ENCODE peak calls at places on chromosomes 12 and 14, in eight cellular contexts. N, K, Z, V, Q, O, J and W are unnamed samples.

GRCh38 chr12:12449533-12450025 is 92.7 kb downstream of the BORCS5 start:
- DNase-seq in Z (no peak), J (no peak), O (no peak), N (no peak), K (no peak), V (no peak), Q (no peak), W (no peak)

GRCh38 chr12:15842106-15842505 is 40.1 kb upstream of the STRAP start:
- DNase-seq in Z (no peak), V (no peak), J (no peak), K (no peak), Q (no peak), O (no peak), N (no peak), W (no peak)

GRCh38 chr12:42750356-42750755 is 160.8 kb upstream of the PRICKLE1 start:
- DNase-seq in V (no peak), Z (no peak), N (no peak), J (no peak), Q (no peak), K (no peak), O (no peak), W (no peak)

GRCh38 chr14:21039059-21039422 is 3.1 kb upstream of the RNASE7 start:
- DNase-seq in V (no peak), Z (no peak), O (peak; percentile 75), N (peak; percentile 91), Q (peak; percentile 54), K (no peak), J (peak; percentile 14), W (no peak)

GRCh38 chr12:51922762-51923505 is 15.6 kb downstream of the ACVRL1 start:
- DNase-seq in V (no peak), Z (no peak), K (no peak), J (no peak), Q (no peak), N (peak; percentile 79), O (no peak), W (no peak)

GRCh38 chr14:93734086-93734822 is 54.0 kb downstream of the PRIMA1 start:
- DNase-seq in Z (no peak), J (no peak), K (no peak), Q (peak; percentile 94), N (no peak), O (no peak), V (no peak), W (peak; percentile 28)

GRCh38 chr14:95157987-95158712 is 821 bp upstream of the DICER1 start:
- DNase-seq in K (no peak), J (no peak), Z (peak; percentile 4), V (no peak), Q (peak; percentile 54), O (no peak), N (no peak), W (no peak)

GRCh38 chr12:132225214-132225613 is 81.0 kb downstream of the NOC4L start:
- DNase-seq in O (no peak), V (no peak), K (no peak), J (no peak), Z (no peak), N (no peak), Q (no peak), W (no peak)

GRCh38 chr14:20757963-20758362 is 10.2 kb upstream of the EDDM3B start:
- DNase-seq in Q (peak; percentile 64), J (no peak), N (no peak), O (no peak), Z (no peak), K (peak; percentile 28), V (no peak), W (peak; percentile 46)

GRCh38 chr14:31070431-31070830 is 44.3 kb upstream of the STRN3 start:
- DNase-seq in O (no peak), V (no peak), J (no peak), K (no peak), Z (no peak), Q (no peak), N (no peak), W (no peak)

GRCh38 chr14:104048758-104049496 is 36.6 kb upstream of the ASPG start:
- DNase-seq in Z (no peak), V (no peak), O (no peak), N (no peak), K (no peak), J (no peak), Q (no peak), W (no peak)

GRCh38 chr12:34292736-34293625 is 270.7 kb downstream of the ALG10 start:
- DNase-seq in K (no peak), O (no peak), V (no peak), Q (no peak), N (peak; percentile 47), J (no peak), Z (no peak), W (no peak)

GRCh38 chr14:45198551-45198950 is 54.5 kb downstream of the MIS18BP1 start:
- DNase-seq in K (no peak), Z (no peak), V (no peak), O (no peak), N (no peak), Q (no peak), J (no peak), W (no peak)

GRCh38 chr12:28320353-28320752 is 130.1 kb downstream of the CCDC91 start:
- DNase-seq in O (no peak), V (no peak), Z (no peak), K (no peak), Q (no peak), J (no peak), N (no peak), W (no peak)

GRCh38 chr14:65258391-65258790 is 154.1 kb upstream of the FUT8 start:
- DNase-seq in Q (no peak), O (no peak), V (no peak), N (no peak), J (no peak), K (no peak), Z (no peak), W (no peak)

GRCh38 chr12:23771230-23771949 is 178.1 kb downstream of the SOX5 start:
- DNase-seq in N (peak; percentile 74), Q (no peak), O (peak; percentile 68), Z (no peak), K (no peak), J (no peak), V (peak; percentile 36), W (no peak)

GRCh38 chr12:20248646-20249045 is 119.7 kb upstream of the PDE3A start:
- DNase-seq in O (no peak), V (no peak), J (no peak), K (no peak), N (no peak), Z (no peak), Q (no peak), W (no peak)

GRCh38 chr14:85688024-85688423 is 158.1 kb downstream of the FLRT2 start:
- DNase-seq in O (no peak), Q (no peak), Z (no peak), K (no peak), V (no peak), J (no peak), N (no peak), W (no peak)

GRCh38 chr12:84497819-84498218 is 414.8 kb downstream of the SLC6A15 start:
- DNase-seq in Q (peak; percentile 17), N (no peak), O (no peak), K (peak; percentile 12), J (no peak), Z (no peak), V (no peak), W (no peak)

GRCh38 chr14:68741839-68742470 is 50.9 kb downstream of the ZFP36L1 start:
- DNase-seq in O (no peak), Q (no peak), Z (no peak), K (no peak), J (no peak), N (no peak), V (no peak), W (no peak)

GRCh38 chr12:11949738-11950403 is 120.9 kb upstream of the BCL2L14 start:
- DNase-seq in J (peak; percentile 91), K (no peak), N (no peak), Z (no peak), Q (no peak), V (no peak), O (no peak), W (peak; percentile 17)

GRCh38 chr14:101620039-101620788 is 58.9 kb downstream of the DIO3 start:
- DNase-seq in K (no peak), N (no peak), V (no peak), J (no peak), Z (no peak), O (no peak), Q (no peak), W (no peak)

GRCh38 chr14:22052795-22053194 is 379.2 kb upstream of the OR4E1 start:
- DNase-seq in J (no peak), Q (peak; percentile 2), K (no peak), O (no peak), V (no peak), N (no peak), Z (no peak), W (peak; percentile 37)

GRCh38 chr12:19801941-19802340 is 362.6 kb downstream of the AEBP2 start:
- DNase-seq in V (no peak), N (no peak), Z (no peak), O (no peak), J (no peak), Q (no peak), K (no peak), W (no peak)

GRCh38 chr12:71942259-71942658 is 3.6 kb downstream of the TPH2 start:
- DNase-seq in N (no peak), J (no peak), K (no peak), Q (no peak), V (no peak), O (no peak), Z (no peak), W (no peak)

GRCh38 chr12:68092976-68093375 is 66.6 kb downstream of the IFNG start:
- DNase-seq in K (no peak), J (no peak), N (no peak), O (no peak), Q (no peak), Z (no peak), V (no peak), W (no peak)

GRCh38 chr12:115094163-115094816 is 410.3 kb upstream of the TBX3 start:
- DNase-seq in O (no peak), J (no peak), N (no peak), Z (no peak), K (no peak), Q (no peak), V (no peak), W (no peak)

GRCh38 chr14:30252800-30253425 is 306.0 kb upstream of the G2E3 start:
- DNase-seq in Q (no peak), O (no peak), N (no peak), Z (no peak), J (no peak), K (no peak), V (no peak), W (no peak)

GRCh38 chr14:89339158-89339557 is 77.9 kb downstream of the FOXN3 start:
- DNase-seq in Q (no peak), V (no peak), J (no peak), K (no peak), O (no peak), N (no peak), Z (no peak), W (no peak)